ENCODE peak calls at places on chromosomes 12 and 14, in four cellular contexts. D is CD8-positive, alpha-beta memory T cell; P is stomach; E is aorta. W is an unnamed sample.

GRCh38 chr14:89504602-89505320 is 87.7 kb upstream of the FOXN3 start:
- DNase-seq in D (no peak), P (no peak), E (no peak), W (no peak)

GRCh38 chr12:28954333-28954732 is 194.7 kb upstream of the FAR2 start:
- DNase-seq in E (no peak), P (no peak), D (no peak), W (no peak)

GRCh38 chr14:92801917-92802316 is 7.8 kb downstream of the GOLGA5 start:
- DNase-seq in E (no peak), P (no peak), D (no peak), W (no peak)

GRCh38 chr12:110505332-110505731 is 3.2 kb downstream of the RAD9B start:
- DNase-seq in E (no peak), P (no peak), D (no peak), W (no peak)

GRCh38 chr14:99732436-99733220 is 48.5 kb downstream of the CYP46A1 start:
- DNase-seq in E (peak; percentile 75), P (no peak), D (peak; percentile 36), W (peak; percentile 46)

GRCh38 chr12:24938341-24938740 is 10.6 kb downstream of the BCAT1 start:
- DNase-seq in P (no peak), D (no peak), E (no peak), W (no peak)

GRCh38 chr12:12853435-12853834 is 37.9 kb upstream of the GPRC5A start:
- DNase-seq in D (no peak), E (no peak), P (no peak), W (no peak)

GRCh38 chr14:105021656-105022275 is 883 bp upstream of the CDCA4 start:
- DNase-seq in E (no peak), D (peak; percentile 55), P (peak; percentile 29), W (peak; percentile 79)

GRCh38 chr12:131618303-131618658 is 92.6 kb upstream of the SFSWAP start:
- DNase-seq in P (no peak), E (no peak), D (no peak), W (no peak)

GRCh38 chr14:23829736-23830474 is 123.7 kb upstream of the DHRS4 start:
- DNase-seq in E (no peak), D (no peak), P (peak; percentile 42), W (no peak)

GRCh38 chr12:63917864-63918742 is 73.6 kb downstream of the SRGAP1 start:
- DNase-seq in P (no peak), D (no peak), E (no peak), W (peak; percentile 47)

GRCh38 chr12:79848321-79848720 is 86.6 kb downstream of the PPP1R12A start:
- DNase-seq in D (no peak), P (no peak), E (no peak), W (no peak)

GRCh38 chr12:26868505-26869494 is 35.8 kb upstream of the ITPR2 start:
- DNase-seq in E (no peak), P (no peak), D (no peak), W (no peak)

GRCh38 chr12:10030446-10030845 is at the start of gene CLEC9A:
- DNase-seq in P (no peak), E (no peak), D (no peak), W (no peak)

GRCh38 chr12:56998981-56999380 is 7.4 kb downstream of the ZBTB39 start:
- DNase-seq in P (no peak), D (no peak), E (no peak), W (no peak)
- H3K36me3 ChIP-seq in P (peaks cover 70% of the 10 kb centered on the region), D (peaks cover 22% of the 10 kb centered on the region), E (no peaks in the 10 kb centered on the region), W (no peaks in the 10 kb centered on the region)

GRCh38 chr12:117052386-117053049 is 46.7 kb downstream of the TESC start:
- DNase-seq in E (no peak), D (no peak), P (no peak), W (no peak)
- H3K4me3 ChIP-seq in E (no peak overlapping the region), D (no peak overlapping the region), P (no peak overlapping the region), W (no peak overlapping the region)

GRCh38 chr12:42325776-42326465 is at the start of the genes PPHLN1 and ZCRB1:
- DNase-seq in D (peak; percentile 86), E (peak; percentile 94), P (peak; percentile 83), W (peak; percentile 87)

GRCh38 chr12:42325326-42325775 is 543 bp downstream of the ZCRB1 start:
- DNase-seq in P (no peak), E (no peak), D (no peak), W (no peak)

GRCh38 chr12:42322567-42322966 is 3.3 kb downstream of the ZCRB1 start:
- DNase-seq in E (no peak), D (no peak), P (no peak), W (no peak)

GRCh38 chr12:42323856-42324255 is 2.0 kb downstream of the ZCRB1 start:
- DNase-seq in E (no peak), D (no peak), P (no peak), W (no peak)

GRCh38 chr12:42320796-42321195 is 5.1 kb downstream of the ZCRB1 start:
- DNase-seq in D (no peak), P (no peak), E (no peak), W (no peak)
- H3K36me3 ChIP-seq in D (peaks cover 5% of the 10 kb centered on the region), P (peaks cover 40% of the 10 kb centered on the region), E (peaks cover 3% of the 10 kb centered on the region), W (no peaks in the 10 kb centered on the region)

DNA sequence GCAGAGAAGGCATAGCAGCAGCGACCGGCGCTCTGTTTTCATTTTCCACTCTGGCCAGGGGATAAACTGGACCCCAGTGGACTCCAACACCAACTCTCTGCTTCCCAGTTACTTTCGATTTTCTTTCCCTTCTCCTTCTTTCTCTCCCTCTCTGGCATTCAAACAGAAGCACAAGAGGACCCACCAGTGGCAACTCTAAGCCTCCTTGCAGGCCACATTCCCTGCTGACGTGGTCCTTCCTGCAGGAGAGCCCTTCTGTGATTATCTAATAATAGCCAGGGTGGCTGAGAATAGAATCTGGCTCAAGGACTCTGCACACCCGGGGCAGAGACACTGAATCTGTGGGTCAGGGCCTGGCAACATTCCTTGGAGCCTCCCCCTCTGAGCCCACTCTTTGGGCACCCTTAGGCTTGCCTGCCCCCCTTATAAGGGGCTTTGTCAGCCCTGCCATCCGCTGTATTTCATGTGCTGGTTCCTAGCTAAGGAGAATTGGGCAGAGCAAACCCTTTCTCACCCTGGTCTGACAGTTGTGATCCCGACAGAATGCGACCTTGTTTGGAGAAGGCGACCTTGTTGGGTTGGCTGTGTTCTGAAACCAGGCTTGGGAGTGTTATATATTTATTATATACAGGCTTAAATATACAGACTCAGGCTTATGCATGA is 8.2 kb upstream of the HOXC6 start:
- DNase-seq in E (no peak), P (no peak), D (no peak), W (no peak)
- H3K4me3 ChIP-seq in E (no peak overlapping the region), P (no peak overlapping the region), D (no peak overlapping the region), W (no peak overlapping the region)

GRCh38 chr14:30655658-30656057 is 33.5 kb downstream of the SCFD1 start:
- DNase-seq in D (no peak), E (no peak), P (no peak), W (no peak)
- H3K36me3 ChIP-seq in D (peaks cover 25% of the 10 kb centered on the region), E (peaks cover 7% of the 10 kb centered on the region), P (peaks cover 77% of the 10 kb centered on the region), W (no peaks in the 10 kb centered on the region)

GRCh38 chr14:81465507-81466228 is 65.5 kb upstream of the STON2 start:
- DNase-seq in E (no peak), P (no peak), D (no peak), W (no peak)

GRCh38 chr14:81466854-81467253 is 66.7 kb upstream of the STON2 start:
- DNase-seq in D (no peak), E (no peak), P (no peak), W (no peak)

GRCh38 chr14:81459912-81460311 is 59.8 kb upstream of the STON2 start:
- DNase-seq in D (no peak), E (no peak), P (no peak), W (no peak)

GRCh38 chr14:81459421-81459820 is 59.3 kb upstream of the STON2 start:
- DNase-seq in P (no peak), D (no peak), E (no peak), W (no peak)

DNA sequence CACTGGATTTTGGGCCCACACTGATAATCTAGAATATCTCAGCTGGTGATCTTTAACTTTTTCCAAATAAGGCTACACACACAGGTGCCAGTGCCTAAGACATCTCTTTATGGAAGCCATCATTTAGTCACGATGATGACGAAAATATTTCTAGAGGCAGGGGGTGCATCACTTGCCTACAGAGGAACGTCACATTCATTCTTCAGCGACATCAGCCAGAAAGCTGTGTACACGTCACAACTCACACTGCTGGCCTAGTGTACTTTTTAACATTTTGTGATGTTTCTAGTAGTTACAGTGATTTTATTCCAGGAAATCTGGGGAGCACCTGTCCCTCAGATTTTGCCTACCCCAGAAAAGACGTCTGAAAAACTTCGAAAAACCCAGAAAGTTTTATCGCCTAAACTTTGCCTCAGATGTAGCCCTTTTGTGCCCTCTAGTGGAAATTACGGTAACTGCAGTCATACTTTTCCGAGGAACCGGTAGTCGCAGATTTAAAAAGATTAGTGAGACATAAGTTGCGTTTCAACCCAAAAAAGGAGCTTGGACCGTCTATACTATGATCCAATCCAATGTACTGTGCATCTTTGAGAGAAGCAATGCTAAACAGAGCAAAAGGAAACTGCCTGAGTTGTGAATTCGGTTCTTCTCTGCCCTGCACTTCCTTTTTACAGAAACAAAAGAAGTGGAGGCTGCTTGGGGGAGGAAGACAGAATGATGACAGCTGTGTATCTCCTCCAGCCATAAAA is 64.3 kb upstream of the STON2 start:
- DNase-seq in P (no peak), E (no peak), D (peak; percentile 57), W (no peak)
- H3K4me3 ChIP-seq in P (peak overlapping the region; percentile 41), E (peak overlapping the region; percentile 77), D (peak overlapping the region; percentile 96), W (no peak overlapping the region)